ENCODE peak calls at places on chromosomes 16 and 17, in ten cellular contexts. R is NCI-H1436; J is stimulated activated naive CD4-positive, alpha-beta T cell; S is stimulated activated CD4-positive, alpha-beta T cell treated with anti-CD3 and anti-CD28 coated beads, TNF-alpha, amount 100 ng/mL, for 24 hours; Z is NCI-H1092; G is activated CD4-positive, alpha-beta T cell treated with anti-CD3 and anti-CD28 coated beads for 24 hours; B is prostate gland; P is mucosa of descending colon; L is brain microvascular endothelial cell; H is NCI-H1105 treated with DMSO at 0.1 percent for 48 hours. M is an unnamed sample.

GRCh38 chr16:85916141-85916890 is 17.4 kb downstream of the IRF8 start:
- DNase-seq in B (no peak), S (no peak), R (no peak), J (no peak), H (no peak), G (no peak), P (peak; percentile 84), Z (no peak), L (no peak), M (peak; percentile 59)

GRCh38 chr16:19135201-19135838 is 21.6 kb downstream of the ITPRIPL2 start:
- DNase-seq in G (no peak), B (no peak), J (no peak), P (no peak), Z (no peak), H (no peak), R (no peak), L (no peak), S (no peak), M (no peak)

GRCh38 chr16:21100447-21100846 is 50.2 kb downstream of the DNAH3 start:
- DNase-seq in R (no peak), L (peak; percentile 82), J (no peak), P (no peak), G (no peak), B (no peak), Z (no peak), H (no peak), S (no peak), M (no peak)

GRCh38 chr16:57341441-57342303 is 16.9 kb upstream of the CCL22 start:
- DNase-seq in Z (no peak), J (no peak), H (no peak), R (no peak), P (no peak), L (peak; percentile 80), B (peak; percentile 95), G (no peak), S (no peak), M (peak; percentile 85)

GRCh38 chr17:34706029-34706428 is 126.6 kb downstream of the TMEM132E start:
- DNase-seq in B (no peak), J (no peak), L (peak; percentile 2), H (no peak), P (no peak), G (no peak), S (no peak), R (no peak), Z (no peak), M (no peak)

GRCh38 chr16:27317320-27317719 is 3.5 kb downstream of the IL4R start:
- DNase-seq in H (no peak), Z (no peak), R (no peak), S (no peak), L (no peak), J (no peak), G (no peak), B (peak; percentile 64), P (no peak), M (no peak)

GRCh38 chr16:340370-341091 is 12.0 kb downstream of the AXIN1 start:
- DNase-seq in R (no peak), Z (no peak), G (no peak), B (no peak), J (no peak), P (no peak), H (no peak), S (no peak), L (no peak), M (no peak)

GRCh38 chr16:70253291-70254094 is 1.8 kb upstream of the EXOSC6 start:
- DNase-seq in P (no peak), B (no peak), G (no peak), Z (no peak), S (no peak), H (no peak), R (no peak), L (peak; percentile 54), J (peak; percentile 5), M (peak; percentile 45)

GRCh38 chr17:1899403-1900000 is 69.7 kb downstream of the RPA1 start:
- DNase-seq in S (no peak), J (no peak), L (no peak), Z (no peak), B (no peak), R (no peak), H (no peak), G (no peak), P (no peak), M (no peak)

GRCh38 chr16:9706217-9706616 is 476.0 kb downstream of the GRIN2A start:
- DNase-seq in Z (no peak), L (peak; percentile 18), J (no peak), H (no peak), R (no peak), G (no peak), S (no peak), P (no peak), B (no peak), M (no peak)

GRCh38 chr17:57622886-57623433 is 122.1 kb downstream of the CCDC182 start:
- DNase-seq in Z (no peak), L (peak; percentile 77), H (no peak), G (no peak), J (no peak), S (no peak), B (no peak), P (no peak), R (no peak), M (no peak)

GRCh38 chr17:41131979-41132378 is 8.0 kb upstream of the KRTAP4-12 start:
- DNase-seq in Z (no peak), H (no peak), G (no peak), P (no peak), B (no peak), J (no peak), R (no peak), S (no peak), L (no peak), M (no peak)

GRCh38 chr16:68907297-68907999 is 64.1 kb downstream of the TANGO6 start:
- DNase-seq in P (no peak), S (no peak), L (no peak), B (peak; percentile 52), R (no peak), Z (no peak), G (no peak), J (no peak), H (no peak), M (no peak)

GRCh38 chr17:41957869-41958231 is 8.7 kb upstream of the CNP start:
- DNase-seq in Z (no peak), R (no peak), H (no peak), L (no peak), J (no peak), G (no peak), B (no peak), S (no peak), P (no peak), M (no peak)

GRCh38 chr17:2275722-2276121 is 27.9 kb downstream of the SMG6 start:
- DNase-seq in J (peak; percentile 41), Z (no peak), L (no peak), B (no peak), S (no peak), H (no peak), P (no peak), R (no peak), G (no peak), M (no peak)

GRCh38 chr16:5257462-5257861 is 159.9 kb upstream of the EEF2KMT start:
- DNase-seq in G (no peak), R (no peak), J (no peak), B (no peak), S (no peak), H (no peak), P (no peak), Z (no peak), L (no peak), M (no peak)

GRCh38 chr16:11004351-11004750 is 60.0 kb downstream of the CLEC16A start:
- DNase-seq in P (no peak), G (no peak), R (no peak), S (no peak), L (no peak), J (no peak), Z (no peak), B (no peak), H (no peak), M (no peak)

GRCh38 chr17:70622382-70623260 is 453.3 kb downstream of the KCNJ2 start:
- DNase-seq in R (peak; percentile 51), L (peak; percentile 15), B (no peak), S (no peak), J (no peak), Z (peak; percentile 46), H (peak; percentile 34), G (no peak), P (no peak), M (no peak)

GRCh38 chr17:16994626-16995025 is 22.7 kb upstream of the TNFRSF13B start:
- DNase-seq in H (no peak), J (no peak), L (no peak), B (no peak), Z (no peak), P (no peak), R (no peak), S (no peak), G (no peak), M (no peak)

M was measured in ureter.